ENCODE peak calls at places on chromosomes 16 and 17, in eight cellular contexts. V, Q, T, B, S, J, N and A are unnamed samples.

GRCh38 chr17:8284126-8284525 is 4.3 kb upstream of the RANGRF start:
- DNase-seq in B (no peak), T (no peak), Q (no peak), J (no peak), N (no peak), V (no peak), S (no peak), A (no peak)

GRCh38 chr17:27669850-27670249 is 38.9 kb downstream of the LGALS9 start:
- DNase-seq in N (no peak), V (no peak), S (no peak), Q (no peak), T (no peak), J (no peak), B (no peak), A (no peak)

GRCh38 chr16:81623365-81624102 is 155.6 kb upstream of the PLCG2 start:
- DNase-seq in S (peak; percentile 81), T (no peak), N (peak; percentile 72), V (peak; percentile 58), Q (no peak), B (peak; percentile 43), J (no peak), A (no peak)

GRCh38 chr16:180101-180920 is at the start of gene HBQ1:
- DNase-seq in V (no peak), B (no peak), J (no peak), S (peak; percentile 49), Q (no peak), N (peak; percentile 20), T (no peak), A (no peak)

GRCh38 chr17:81684442-81684911 is 666 bp downstream of the HGS start:
- DNase-seq in T (no peak), S (no peak), J (peak; percentile 72), V (no peak), N (peak; percentile 19), Q (no peak), B (peak; percentile 79), A (no peak)

GRCh38 chr17:33777674-33778073 is 477.4 kb upstream of the CCL2 start:
- DNase-seq in J (no peak), S (no peak), N (no peak), Q (no peak), V (no peak), T (no peak), B (no peak), A (no peak)

GRCh38 chr16:15607700-15608396 is 35.1 kb downstream of the MARF1 start:
- DNase-seq in V (no peak), B (peak; percentile 67), N (no peak), Q (peak; percentile 95), J (peak; percentile 75), T (no peak), S (no peak), A (no peak)

GRCh38 chr16:49464093-49464492 is 90.5 kb downstream of the C16orf78 start:
- DNase-seq in V (no peak), N (peak; percentile 9), T (peak; percentile 16), S (peak; percentile 28), B (no peak), J (no peak), Q (peak; percentile 77), A (no peak)

DNA sequence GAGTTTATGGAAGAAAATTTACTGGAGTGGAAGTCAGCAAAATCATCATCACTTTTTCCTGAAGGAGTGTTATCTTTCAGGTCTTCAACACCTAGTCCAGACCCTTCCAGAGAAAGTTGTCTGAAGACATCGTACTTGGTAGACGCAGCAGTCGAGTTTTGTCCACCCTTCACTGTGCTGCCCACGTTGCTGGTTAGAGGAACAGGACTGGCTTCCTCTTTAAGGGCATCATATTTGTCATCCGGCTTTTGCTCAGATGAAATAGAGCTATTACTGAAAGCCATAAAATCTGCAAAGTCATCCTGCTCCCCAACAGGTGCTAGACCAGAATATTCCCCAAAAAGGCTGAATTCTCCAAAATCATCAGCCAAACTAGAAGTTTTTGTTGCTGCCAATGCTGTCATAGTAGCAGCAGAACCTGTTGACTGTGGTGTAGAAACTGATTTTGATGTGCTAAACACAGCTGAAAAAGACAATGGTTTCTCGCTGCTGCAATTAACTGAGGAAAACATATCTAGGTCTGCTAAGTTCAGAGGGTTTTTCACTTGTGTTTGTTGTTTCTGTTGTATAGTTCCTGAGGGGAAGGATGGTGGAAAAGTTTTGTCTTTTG is 55.8 kb downstream of the SYNRG start:
- DNase-seq in T (no peak), B (no peak), N (no peak), S (no peak), Q (no peak), V (no peak), J (no peak), A (no peak)
- H3K4me3 ChIP-seq in T (no peak overlapping the region), B (no peak overlapping the region), N (no peak overlapping the region), S (no peak overlapping the region), Q (no peak overlapping the region), V (no peak overlapping the region), J (no peak overlapping the region), A (no peak overlapping the region)

GRCh38 chr16:25065899-25066298 is 45.6 kb upstream of the LCMT1 start:
- DNase-seq in Q (no peak), B (no peak), V (no peak), J (no peak), T (no peak), S (peak; percentile 61), N (no peak), A (no peak)

GRCh38 chr16:25063865-25064264 is 47.7 kb upstream of the LCMT1 start:
- DNase-seq in S (no peak), T (no peak), V (no peak), Q (no peak), B (peak; percentile 90), N (no peak), J (no peak), A (no peak)

GRCh38 chr16:25066426-25066746 is 45.2 kb upstream of the LCMT1 start:
- DNase-seq in N (no peak), Q (no peak), V (no peak), J (no peak), T (no peak), S (no peak), B (no peak), A (no peak)

GRCh38 chr16:25064967-25065366 is 46.6 kb upstream of the LCMT1 start:
- DNase-seq in J (no peak), N (no peak), S (no peak), Q (no peak), V (no peak), B (peak; percentile 77), T (no peak), A (no peak)

DNA sequence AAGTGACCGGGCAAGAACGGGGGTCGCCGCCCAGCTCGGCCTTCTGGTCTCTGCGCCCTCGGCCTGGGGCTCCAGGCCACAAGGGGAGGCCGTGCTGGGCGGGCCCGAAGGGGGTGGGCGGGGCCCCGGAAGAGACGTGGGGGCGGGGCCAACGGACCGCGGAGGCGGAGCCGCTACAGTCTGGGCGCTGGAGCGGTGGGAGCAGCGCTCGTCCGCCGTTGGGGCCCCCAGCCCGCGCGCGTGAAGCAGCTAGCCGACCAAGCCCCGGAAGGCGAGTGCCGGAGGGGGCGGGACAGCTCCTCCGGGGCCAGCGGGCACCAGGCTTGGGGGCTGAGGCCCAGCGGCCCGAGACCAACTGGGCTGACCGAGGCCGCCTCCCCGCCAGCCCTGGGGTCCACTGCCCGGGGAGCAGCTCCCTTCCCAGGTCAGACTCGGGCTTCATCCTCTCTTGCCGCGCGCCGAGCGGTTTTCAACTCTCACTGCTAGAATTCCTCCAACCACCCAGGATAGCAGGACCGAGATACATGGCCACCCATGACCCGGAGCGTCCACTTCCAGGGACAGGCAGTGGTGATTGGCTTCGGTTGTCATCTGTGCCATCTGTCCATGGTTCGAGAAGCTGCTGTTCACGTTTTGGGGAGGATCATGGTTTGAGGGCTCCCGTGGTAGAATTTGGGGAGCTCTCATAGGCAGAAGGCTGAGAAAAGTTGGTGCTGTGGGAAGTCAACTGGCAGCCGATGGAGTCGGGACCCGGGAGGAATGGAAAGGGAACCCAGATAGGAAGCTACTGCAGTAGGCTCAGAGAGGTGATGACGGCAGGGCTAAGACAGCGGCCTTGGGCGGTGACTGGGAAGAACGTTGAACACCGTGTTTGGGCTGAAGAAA is 44.6 kb upstream of the LCMT1 start:
- DNase-seq in N (peak; percentile 82), S (peak; percentile 93), J (peak; percentile 90), T (peak; percentile 89), B (peak; percentile 73), Q (no peak), V (peak; percentile 78), A (no peak)
- H3K27me3 ChIP-seq in N (no peaks in the 10 kb centered on the region), S (no peaks in the 10 kb centered on the region), J (no peaks in the 10 kb centered on the region), T (no peaks in the 10 kb centered on the region), B (no peaks in the 10 kb centered on the region), Q (no peaks in the 10 kb centered on the region), V (no peaks in the 10 kb centered on the region), A (no peaks in the 10 kb centered on the region)

GRCh38 chr17:59796785-59797205 is 89.3 kb downstream of the VMP1 start:
- DNase-seq in V (no peak), B (no peak), J (no peak), N (no peak), S (no peak), Q (no peak), T (no peak), A (no peak)

GRCh38 chr17:59803377-59803757 is 89.4 kb downstream of the TUBD1 start:
- DNase-seq in J (no peak), V (no peak), N (no peak), S (no peak), T (no peak), Q (no peak), B (no peak), A (no peak)

GRCh38 chr17:59798111-59798510 is 90.7 kb downstream of the VMP1 start:
- DNase-seq in B (no peak), N (no peak), T (no peak), S (no peak), Q (no peak), J (no peak), V (no peak), A (no peak)

GRCh38 chr17:59802160-59802559 is 90.6 kb downstream of the TUBD1 start:
- DNase-seq in N (no peak), V (no peak), B (no peak), J (no peak), T (no peak), Q (no peak), S (no peak), A (no peak)

GRCh38 chr17:59800530-59800942 is 92.2 kb downstream of the TUBD1 start:
- DNase-seq in Q (no peak), B (no peak), J (no peak), S (no peak), T (no peak), V (no peak), N (no peak), A (no peak)
- H3K27ac ChIP-seq in Q (no peak overlapping the region), B (no peak overlapping the region), J (no peak overlapping the region), S (no peak overlapping the region), T (no peak overlapping the region), V (no peak overlapping the region), N (no peak overlapping the region), A (no peak overlapping the region)

GRCh38 chr17:3905017-3905486 is 11.2 kb downstream of the P2RX1 start:
- DNase-seq in B (no peak), V (no peak), S (peak; percentile 80), N (no peak), T (no peak), J (peak; percentile 48), Q (no peak), A (no peak)
- H3K4me3 ChIP-seq in B (no peak overlapping the region), V (no peak overlapping the region), S (no peak overlapping the region), N (no peak overlapping the region), T (no peak overlapping the region), J (no peak overlapping the region), Q (no peak overlapping the region), A (no peak overlapping the region)

DNA sequence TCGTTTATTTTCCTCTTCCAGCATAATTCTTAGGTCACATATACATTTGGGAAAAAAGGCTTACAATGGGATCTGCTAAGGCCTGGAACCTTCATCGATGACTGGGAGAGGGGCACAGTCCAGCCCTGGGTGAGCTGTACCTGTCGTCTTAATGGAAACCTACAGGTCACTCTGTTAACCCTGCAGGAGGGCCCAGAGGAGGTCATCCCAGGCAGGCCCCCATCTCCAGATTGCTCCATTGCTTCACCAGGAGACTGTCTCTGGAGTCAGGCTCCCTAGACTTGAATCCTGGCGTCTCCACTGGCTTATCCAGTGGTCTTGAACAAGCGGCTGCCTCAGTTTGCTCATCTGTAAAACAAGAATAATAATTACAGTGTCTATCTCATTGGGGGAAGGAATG is 31.1 kb upstream of the TAC4 start:
- DNase-seq in V (no peak), B (no peak), S (no peak), Q (no peak), T (no peak), J (no peak), N (no peak), A (no peak)
- H3K27me3 ChIP-seq in V (peaks cover 18% of the 10 kb centered on the region), B (peaks cover 19% of the 10 kb centered on the region), S (peaks cover 11% of the 10 kb centered on the region), Q (no peaks in the 10 kb centered on the region), T (peaks cover 47% of the 10 kb centered on the region), J (no peaks in the 10 kb centered on the region), N (peaks cover 12% of the 10 kb centered on the region), A (no peaks in the 10 kb centered on the region)